ENCODE peak calls at places on chromosome 11, in six cellular contexts. H is H9, J is IMR-90, G is mesenchymal stem cell, U is H1, T is trophoblast cell. X is an unnamed sample.

GRCh38 chr11:27443746-27444465 is 28.7 kb downstream of the LGR4 start:
- DNase-seq in H (no peak), J (no peak), G (no peak), U (no peak), T (no peak), X (peak)

GRCh38 chr11:83063073-83063754 is 8.5 kb downstream of the RAB30 start:
- DNase-seq in H (no peak), J (peak), G (peak), U (no peak), T (peak), X (no peak)

GRCh38 chr11:73185680-73186293 is 32.3 kb upstream of the P2RY2 start:
- DNase-seq in H (no peak), J (peak), G (peak), U (no peak), T (peak), X (no peak)

GRCh38 chr11:102957953-102958352 is 2.4 kb upstream of the MMP13 start:
- DNase-seq in H (no peak), J (no peak), G (no peak), U (no peak), T (no peak), X (no peak)

GRCh38 chr11:14644396-14645246 is 1.0 kb downstream of the PDE3B start:
- DNase-seq in H (peak), J (no peak), G (peak), U (no peak), T (peak), X (peak)

GRCh38 chr11:75813622-75814039 is 1.4 kb upstream of the UVRAG start:
- DNase-seq in H (no peak), J (peak), G (peak), U (no peak), T (peak), X (no peak)

GRCh38 chr11:121418625-121419114 is 33.4 kb upstream of the SORL1 start:
- DNase-seq in H (no peak), J (no peak), G (no peak), U (no peak), T (no peak), X (no peak)

GRCh38 chr11:108854366-108854765 is 189.5 kb downstream of the DDX10 start:
- DNase-seq in H (no peak), J (no peak), G (peak), U (no peak), T (no peak), X (no peak)

GRCh38 chr11:1369371-1370005 is 20.2 kb upstream of the BRSK2 start:
- DNase-seq in H (no peak), J (no peak), G (no peak), U (no peak), T (no peak), X (no peak)

GRCh38 chr11:77619576-77620198 is 17.9 kb downstream of the CLNS1A start:
- DNase-seq in H (no peak), J (peak), G (peak), U (no peak), T (peak), X (peak)

GRCh38 chr11:69718147-69718546 is 14.3 kb upstream of the FGF19 start:
- DNase-seq in H (peak), J (peak), G (peak), U (peak), T (peak), X (peak)

GRCh38 chr11:133955945-133956421 is 785 bp downstream of the IGSF9B start:
- DNase-seq in H (no peak), J (no peak), G (no peak), U (no peak), T (no peak), X (no peak)

GRCh38 chr11:122181372-122181771 is 65.4 kb upstream of the BLID start:
- DNase-seq in H (no peak), J (no peak), G (peak), U (no peak), T (no peak), X (no peak)

GRCh38 chr11:102934735-102935134 is 20.8 kb downstream of the MMP13 start:
- DNase-seq in H (no peak), J (no peak), G (no peak), U (no peak), T (no peak), X (no peak)

GRCh38 chr11:124115782-124116616 is 749 bp downstream of the VWA5A start:
- DNase-seq in H (peak), J (no peak), G (no peak), U (no peak), T (peak), X (no peak)

GRCh38 chr11:71387784-71388636 is 60.2 kb downstream of the DHCR7 start:
- DNase-seq in H (no peak), J (no peak), G (no peak), U (no peak), T (no peak), X (no peak)
- H3K14ac ChIP-seq in H (no peak), J (no peak), G (no peak), U (no peak), T (no peak), X (no peak)

DNA sequence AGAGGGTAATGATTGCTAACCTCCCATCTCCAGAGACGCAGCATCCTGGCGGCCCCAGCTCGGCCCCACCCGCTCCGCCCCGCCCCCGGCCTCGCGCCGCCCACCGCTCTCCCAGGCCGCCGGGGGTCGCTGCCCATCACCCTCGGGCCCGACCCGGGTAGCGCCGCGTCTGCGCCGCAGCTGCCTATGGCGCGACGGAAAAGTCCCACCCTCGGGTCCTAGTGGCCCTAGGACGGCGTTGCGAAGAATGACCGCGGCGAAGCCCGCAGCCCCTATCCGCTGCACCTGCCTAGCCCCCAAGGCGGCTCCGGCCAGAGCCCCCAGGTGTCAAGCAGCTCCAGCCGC is 457 bp downstream of the CPSF7 start:
- DNase-seq in H (peak), J (peak), G (peak), U (peak), T (peak), X (peak)
- H3K4ac ChIP-seq in H (peak), J (peak), G (peak), U (no peak), T (peak), X (peak)

GRCh38 chr11:118082880-118083543 is 3.8 kb downstream of the SMIM35 start:
- DNase-seq in H (no peak), J (no peak), G (no peak), U (no peak), T (no peak), X (no peak)
- H3K23ac ChIP-seq in H (no peak), J (no peak), G (no peak), U (no peak), T (no peak), X (no peak)

DNA sequence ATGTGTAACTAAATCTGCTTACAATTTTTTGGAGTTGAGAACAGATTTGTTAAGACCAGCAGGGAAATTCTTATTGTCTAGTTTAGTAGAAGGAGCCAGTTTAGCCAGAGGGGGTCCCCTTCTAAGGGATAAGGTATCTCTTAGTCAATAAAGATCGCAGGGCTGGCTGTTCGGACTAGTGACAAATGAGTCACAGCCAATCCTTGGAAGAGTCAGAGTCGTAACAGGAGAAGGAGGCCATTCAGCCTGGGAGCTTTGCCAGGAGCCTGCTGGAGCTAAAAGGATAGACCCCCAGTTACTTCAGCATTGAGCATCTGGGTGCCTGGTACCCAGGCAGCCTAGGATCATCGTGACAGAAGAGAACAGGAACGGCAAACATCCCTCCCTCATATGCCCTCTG is 191.6 kb upstream of the ARHGAP20 start:
- DNase-seq in H (no peak), J (peak), G (peak), U (no peak), T (no peak), X (no peak)
- H3K14ac ChIP-seq in H (no peak), J (peak), G (no peak), U (no peak), T (no peak), X (no peak)

GRCh38 chr11:119728651-119729580 is at the start of gene NECTIN1:
- DNase-seq in H (peak), J (peak), G (peak), U (peak), T (peak), X (peak)
- H3K4ac ChIP-seq in H (no peak), J (no peak), G (peak), U (peak), T (peak), X (peak)

X was measured in neuronal stem cell.